ENCODE peak calls at places on chromosome 11, in six cellular contexts. L is K562, O is HepG2, F is GM12878, B is GM12891, M is H1. J is an unnamed sample.

GRCh38 chr11:103845331-103845730 is 191.1 kb upstream of the DDI1 start:
- DNase-seq in L (no peak), O (no peak), F (no peak), B (no peak), M (no peak), J (no peak)

GRCh38 chr11:85098996-85099395 is 528.1 kb downstream of the DLG2 start:
- DNase-seq in L (no peak), O (no peak), F (no peak), B (no peak), M (no peak), J (no peak)

GRCh38 chr11:77120571-77120970 is 7.5 kb upstream of the MYO7A start:
- DNase-seq in L (no peak), O (no peak), F (no peak), B (no peak), M (no peak), J (no peak)

GRCh38 chr11:124893781-124894401 is 3.8 kb downstream of the ROBO4 start:
- DNase-seq in L (no peak), O (no peak), F (no peak), B (no peak), M (no peak), J (no peak)

GRCh38 chr11:47477323-47477722 is 28.4 kb upstream of the RAPSN start:
- DNase-seq in L (no peak), O (no peak), F (no peak), B (no peak), M (no peak), J (no peak)

GRCh38 chr11:134654161-134654915 is 242.3 kb upstream of the B3GAT1 start:
- DNase-seq in L (no peak), O (no peak), F (no peak), B (no peak), M (no peak), J (no peak)

GRCh38 chr11:134481135-134481534 is 69.1 kb upstream of the B3GAT1 start:
- DNase-seq in L (no peak), O (no peak), F (no peak), B (no peak), M (no peak), J (no peak)

GRCh38 chr11:17077240-17077519 is 287 bp downstream of the RPS13 start:
- DNase-seq in L (no peak), O (no peak), F (no peak), B (no peak), M (no peak), J (no peak)

GRCh38 chr11:126676536-126676935 is 321.1 kb downstream of the ST3GAL4 start:
- DNase-seq in L (no peak), O (no peak), F (no peak), B (no peak), M (no peak), J (no peak)

GRCh38 chr11:68932358-68932757 is 28.7 kb downstream of the IGHMBP2 start:
- DNase-seq in L (no peak), O (no peak), F (no peak), B (no peak), M (no peak), J (no peak)

GRCh38 chr11:45444796-45445195 is 158.7 kb upstream of the SYT13 start:
- DNase-seq in L (no peak), O (no peak), F (no peak), B (no peak), M (no peak), J (no peak)

GRCh38 chr11:76368497-76368896 is 12.4 kb downstream of the THAP12 start:
- DNase-seq in L (no peak), O (no peak), F (no peak), B (no peak), M (no peak), J (no peak)

GRCh38 chr11:35951659-35952058 is 7.8 kb downstream of the LDLRAD3 start:
- DNase-seq in L (no peak), O (no peak), F (no peak), B (no peak), M (no peak), J (no peak)

GRCh38 chr11:106224172-106224571 is 146.7 kb downstream of the AASDHPPT start:
- DNase-seq in L (no peak), O (no peak), F (no peak), B (no peak), M (no peak), J (no peak)

GRCh38 chr11:123482225-123482624 is 52.2 kb downstream of the GRAMD1B start:
- DNase-seq in L (no peak), O (no peak), F (no peak), B (no peak), M (no peak), J (no peak)

GRCh38 chr11:4092031-4092430 is 2.6 kb upstream of the RRM1 start:
- DNase-seq in L (peak), O (no peak), F (no peak), B (no peak), M (no peak), J (no peak)

GRCh38 chr11:10496296-10496936 is 41.4 kb downstream of the AMPD3 start:
- DNase-seq in L (no peak), O (no peak), F (no peak), B (no peak), M (no peak), J (no peak)

GRCh38 chr11:125082611-125083311 is 19.7 kb downstream of the SLC37A2 start:
- DNase-seq in L (no peak), O (peak), F (no peak), B (no peak), M (no peak), J (no peak)

GRCh38 chr11:84819128-84819527 is 808.0 kb downstream of the DLG2 start:
- DNase-seq in L (no peak), O (no peak), F (no peak), B (no peak), M (no peak), J (no peak)

GRCh38 chr11:21625982-21626381 is 566.9 kb upstream of the ANO5 start:
- DNase-seq in L (no peak), O (no peak), F (no peak), B (no peak), M (no peak), J (no peak)

GRCh38 chr11:76269247-76269646 is 62.9 kb upstream of the WNT11 start:
- DNase-seq in L (no peak), O (no peak), F (no peak), B (no peak), M (no peak), J (no peak)

GRCh38 chr11:95895815-95896214 is 28.1 kb downstream of the MTMR2 start:
- DNase-seq in L (peak), O (no peak), F (no peak), B (no peak), M (no peak), J (no peak)

GRCh38 chr11:78450866-78451265 is 33.2 kb upstream of the GAB2 start:
- DNase-seq in L (no peak), O (no peak), F (no peak), B (no peak), M (no peak), J (no peak)

GRCh38 chr11:114367244-114367957 is 32.9 kb downstream of the C11orf71 start:
- DNase-seq in L (no peak), O (no peak), F (no peak), B (no peak), M (no peak), J (no peak)
- TF ChIP-seq POLR2AphosphoS5 in L (no peak), O (no peak), F (no peak), B (no peak), M (no peak), J (no peak)

GRCh38 chr11:64183890-64184289 is 2.1 kb upstream of the STIP1 start:
- DNase-seq in L (no peak), O (no peak), F (no peak), B (no peak), M (no peak), J (no peak)

GRCh38 chr11:64179221-64179620 is 6.8 kb upstream of the STIP1 start:
- DNase-seq in L (no peak), O (no peak), F (no peak), B (no peak), M (no peak), J (no peak)

GRCh38 chr11:64180871-64181270 is 5.1 kb upstream of the STIP1 start:
- DNase-seq in L (no peak), O (no peak), F (no peak), B (no peak), M (no peak), J (no peak)

GRCh38 chr11:64178203-64178602 is 7.8 kb upstream of the STIP1 start:
- DNase-seq in L (no peak), O (no peak), F (no peak), B (no peak), M (no peak), J (no peak)

GRCh38 chr11:64181506-64182411 is 4.2 kb upstream of the STIP1 start:
- DNase-seq in L (peak), O (peak), F (no peak), B (peak), M (peak), J (peak)
- TF ChIP-seq POLR2A in L (peak), O (peak), F (peak), B (peak), M (no peak), J (peak)

DNA sequence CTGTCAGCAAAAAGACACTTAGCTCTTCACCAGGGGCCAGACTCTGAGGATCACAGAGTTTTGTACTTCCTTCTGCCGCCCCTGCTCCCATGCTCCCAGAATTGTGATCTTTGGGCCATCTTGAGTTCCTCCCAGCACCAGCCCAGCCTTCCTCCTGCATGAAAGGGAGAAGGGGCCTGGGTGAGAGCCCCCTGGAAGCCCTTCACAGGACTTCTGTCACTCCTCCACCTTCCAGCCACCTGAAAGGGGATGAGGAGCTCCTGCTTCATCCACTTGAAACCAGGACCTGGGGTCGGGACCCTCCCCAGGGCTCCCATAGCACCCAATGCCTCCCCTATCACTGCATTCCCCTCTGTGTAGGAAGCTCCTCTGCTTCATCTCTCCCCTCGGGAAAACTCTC is 174.2 kb downstream of the BUD13 start:
- DNase-seq in L (no peak), O (no peak), F (no peak), B (no peak), M (no peak), J (no peak)
- TF ChIP-seq TAF1 in L (no peak), O (no peak), F (no peak), B (no peak), M (no peak), J (no peak)

GRCh38 chr11:19651654-19652053 is 61.0 kb upstream of the NAV2 start:
- DNase-seq in L (no peak), O (no peak), F (no peak), B (no peak), M (no peak), J (no peak)
- TF ChIP-seq POLR2AphosphoS5 in L (no peak), O (no peak), F (no peak), B (no peak), M (no peak), J (no peak)

DNA sequence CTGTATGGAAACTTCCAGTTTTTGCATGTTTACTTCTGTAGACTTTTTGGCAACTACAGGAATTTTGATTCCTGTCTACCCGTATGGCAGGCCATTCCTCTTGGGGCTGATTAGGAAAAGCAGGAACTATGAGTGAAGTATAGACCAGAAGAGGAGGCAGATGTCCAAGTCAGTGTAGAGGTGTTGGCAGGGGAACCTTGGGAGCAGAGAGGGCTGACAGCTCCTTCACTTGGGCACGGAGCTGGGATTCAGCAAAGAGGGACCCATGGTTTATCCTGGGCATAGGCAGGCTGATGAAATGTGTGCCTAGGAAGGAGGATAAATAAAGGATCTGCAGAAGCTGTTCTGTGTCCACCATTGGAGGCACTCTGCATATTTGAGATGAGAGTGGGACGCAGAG is 33.1 kb downstream of the TREH start:
- DNase-seq in L (no peak), O (no peak), F (no peak), B (no peak), M (no peak), J (no peak)
- TF ChIP-seq POLR2A in L (no peak), O (no peak), F (no peak), B (no peak), M (no peak), J (no peak)

GRCh38 chr11:2586793-2587131 is 113.0 kb downstream of the KCNQ1OT1 start:
- DNase-seq in L (peak), O (no peak), F (no peak), B (no peak), M (no peak), J (peak)
- TF ChIP-seq TAF1 in L (no peak), O (no peak), F (no peak), B (no peak), M (no peak), J (no peak)

GRCh38 chr11:5690216-5690615 is 626 bp downstream of the TRIM22 start:
- DNase-seq in L (no peak), O (no peak), F (no peak), B (no peak), M (no peak), J (no peak)

GRCh38 chr11:5690736-5691135 is 1.1 kb downstream of the TRIM22 start:
- DNase-seq in L (peak), O (no peak), F (no peak), B (no peak), M (no peak), J (no peak)

GRCh38 chr11:5691963-5692358 is 2.4 kb downstream of the TRIM22 start:
- DNase-seq in L (no peak), O (no peak), F (no peak), B (no peak), M (no peak), J (no peak)

GRCh38 chr11:5688482-5688881 is 1.1 kb upstream of the TRIM22 start:
- DNase-seq in L (no peak), O (no peak), F (no peak), B (no peak), M (no peak), J (no peak)

GRCh38 chr11:5689551-5689983 is at the start of gene TRIM22:
- DNase-seq in L (no peak), O (no peak), F (peak), B (peak), M (peak), J (peak)
- TF ChIP-seq POLR2AphosphoS5 in L (no peak), O (no peak), F (peak), B (peak), M (peak), J (peak)

DNA sequence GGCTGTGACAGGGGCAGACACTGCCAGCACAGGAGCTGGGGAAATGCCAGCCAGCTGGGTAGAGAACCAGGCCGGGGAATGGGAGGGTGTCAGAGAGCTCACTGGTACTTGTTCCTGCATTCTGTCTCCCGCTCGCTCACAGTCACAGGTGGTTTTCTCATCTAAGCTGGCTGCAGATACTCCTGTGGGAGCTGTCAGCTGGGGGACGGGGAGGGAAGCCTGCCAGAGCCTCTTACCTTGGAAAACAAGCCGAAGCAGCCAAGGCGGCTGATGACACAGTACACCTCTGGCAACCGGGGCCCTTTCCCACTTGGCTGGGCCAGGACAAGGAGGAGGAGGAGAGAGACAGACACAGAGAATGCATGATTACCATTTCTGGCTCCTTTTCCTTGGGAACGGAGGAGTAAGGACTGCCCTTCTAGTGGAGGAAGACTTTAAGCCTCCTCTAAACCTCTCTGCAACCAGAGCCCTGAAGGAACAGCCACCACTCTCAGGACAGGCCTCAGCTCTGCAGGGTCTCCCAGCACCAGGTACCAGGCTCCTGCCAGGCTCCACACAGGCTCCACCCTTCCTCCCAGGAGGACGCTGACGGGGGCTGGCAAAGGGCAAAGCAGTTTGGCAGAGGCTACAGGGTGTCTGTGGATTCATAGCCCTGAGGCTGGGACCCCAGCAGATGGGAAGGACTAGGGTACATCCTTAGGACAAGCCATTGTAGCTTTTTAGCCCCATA is 25.1 kb downstream of the RPL27A start:
- DNase-seq in L (no peak), O (no peak), F (no peak), B (no peak), M (no peak), J (no peak)
- TF ChIP-seq POLR2A in L (no peak), O (no peak), F (no peak), B (no peak), M (no peak), J (no peak)

GRCh38 chr11:13009921-13010736 is 1.0 kb downstream of the RASSF10 start:
- DNase-seq in L (no peak), O (no peak), F (no peak), B (peak), M (peak), J (no peak)
- TF ChIP-seq TAF1 in L (no peak), O (no peak), F (no peak), B (no peak), M (no peak), J (no peak)

J was measured in GM12892.